ENCODE peak calls at places on chromosomes 2 and 18, in five cellular contexts. M, B, O, E and G are unnamed samples.

GRCh38 chr2:67277450-67277849 is 119.7 kb upstream of the ETAA1 start:
- DNase-seq in O (peak), B (no peak), M (no peak), E (no peak), G (no peak)

GRCh38 chr2:226971770-226972169 is 135.9 kb downstream of the RHBDD1 start:
- DNase-seq in B (no peak), M (no peak), E (no peak), O (no peak), G (no peak)

GRCh38 chr18:32373995-32374394 is 96.7 kb downstream of the GAREM1 start:
- DNase-seq in E (no peak), B (no peak), M (no peak), O (peak), G (no peak)

GRCh38 chr18:31666055-31666454 is 18.3 kb downstream of the B4GALT6 start:
- DNase-seq in E (no peak), O (no peak), M (no peak), B (no peak), G (no peak)

GRCh38 chr2:85325466-85325811 is 2.4 kb downstream of the TGOLN2 start:
- DNase-seq in B (no peak), E (no peak), O (no peak), M (no peak), G (no peak)

GRCh38 chr2:42025151-42025582 is 22.7 kb upstream of the PKDCC start:
- DNase-seq in B (peak), O (no peak), M (no peak), E (no peak), G (no peak)

GRCh38 chr2:71045841-71046495 is 22.5 kb upstream of the NAGK start:
- DNase-seq in E (no peak), M (no peak), O (no peak), B (no peak), G (no peak)

GRCh38 chr2:80068068-80068467 is 236.5 kb downstream of the LRRTM1 start:
- DNase-seq in E (no peak), B (no peak), O (no peak), M (no peak), G (no peak)

GRCh38 chr2:56008661-56009411 is 85.3 kb upstream of the EFEMP1 start:
- DNase-seq in B (peak), E (peak), O (peak), M (peak), G (no peak)

GRCh38 chr18:46712406-46712805 is 44.4 kb downstream of the ST8SIA5 start:
- DNase-seq in O (no peak), M (peak), E (peak), B (peak), G (no peak)

GRCh38 chr2:235551965-235552364 is 58.1 kb downstream of the AGAP1 start:
- DNase-seq in B (peak), O (peak), M (no peak), E (peak), G (no peak)

GRCh38 chr2:168194784-168195522 is 52.4 kb downstream of the STK39 start:
- DNase-seq in M (no peak), B (no peak), O (no peak), E (no peak), G (no peak)

GRCh38 chr18:2146092-2146491 is 425.2 kb downstream of the METTL4 start:
- DNase-seq in E (no peak), B (no peak), O (no peak), M (no peak), G (no peak)

GRCh38 chr2:102109016-102109415 is 33.5 kb upstream of the IL1R1 start:
- DNase-seq in B (no peak), E (no peak), O (no peak), M (no peak), G (no peak)